ENCODE peak calls at places on chromosomes 5 and 9, in four cellular contexts. E is AG20443, V is AG10803, U is T-cell. F is an unnamed sample.

GRCh38 chr5:40046792-40047191 is 622.0 kb upstream of the DAB2 start:
- DNase-seq in E (no peak), V (peak; percentile 39), U (no peak), F (peak; percentile 80)

GRCh38 chr5:168186289-168187074 is 105.0 kb upstream of the WWC1 start:
- DNase-seq in E (no peak), V (no peak), U (no peak), F (no peak)

GRCh38 chr5:120817044-120817985 is 353.2 kb downstream of the PRR16 start:
- DNase-seq in E (peak; percentile 29), V (peak; percentile 17), U (no peak), F (peak; percentile 66)

GRCh38 chr5:132446621-132447020 is 44.0 kb downstream of the IRF1 start:
- DNase-seq in E (peak; percentile 88), V (peak; percentile 92), U (no peak), F (peak; percentile 76)

GRCh38 chr5:26761040-26761439 is 277.3 kb downstream of the CDH9 start:
- DNase-seq in E (no peak), V (no peak), U (no peak), F (no peak)

GRCh38 chr9:69265891-69266290 is 59.1 kb upstream of the ENTREP1 start:
- DNase-seq in E (no peak), V (no peak), U (no peak), F (peak; percentile 10)

GRCh38 chr9:129245276-129245675 is 67.2 kb upstream of the IER5L start:
- DNase-seq in E (no peak), V (no peak), U (no peak), F (no peak)

GRCh38 chr9:107190031-107190935 is 92.8 kb upstream of the RAD23B start:
- DNase-seq in E (peak; percentile 43), V (peak; percentile 45), U (no peak), F (peak; percentile 80)

GRCh38 chr5:176530983-176531901 is 6.0 kb downstream of the RNF44 start:
- DNase-seq in E (no peak), V (no peak), U (no peak), F (peak; percentile 91)

GRCh38 chr5:31485376-31486207 is 46.3 kb downstream of the DROSHA start:
- DNase-seq in E (no peak), V (no peak), U (no peak), F (no peak)

GRCh38 chr5:142527234-142527633 is 158.7 kb downstream of the FGF1 start:
- DNase-seq in E (no peak), V (no peak), U (no peak), F (no peak)

GRCh38 chr5:147453901-147454814 is 55.7 kb downstream of the DPYSL3 start:
- DNase-seq in E (peak; percentile 95), V (peak; percentile 84), U (peak; percentile 50), F (peak; percentile 79)

GRCh38 chr5:106595864-106596263 is 1074.9 kb downstream of the EFNA5 start:
- DNase-seq in E (no peak), V (no peak), U (no peak), F (no peak)

GRCh38 chr5:164362021-164362420 is 856.6 kb downstream of the MAT2B start:
- DNase-seq in E (no peak), V (no peak), U (no peak), F (no peak)

GRCh38 chr5:27312291-27312690 is 273.9 kb upstream of the CDH9 start:
- DNase-seq in E (no peak), V (no peak), U (no peak), F (no peak)

GRCh38 chr5:40033411-40033810 is 608.6 kb upstream of the DAB2 start:
- DNase-seq in E (no peak), V (no peak), U (peak; percentile 22), F (no peak)

GRCh38 chr5:168600409-168600808 is 21.2 kb upstream of the PANK3 start:
- DNase-seq in E (no peak), V (no peak), U (no peak), F (peak; percentile 34)

GRCh38 chr9:124040935-124041816 is 29.6 kb downstream of the LHX2 start:
- DNase-seq in E (peak; percentile 85), V (no peak), U (peak; percentile 40), F (peak; percentile 38)

GRCh38 chr5:107855171-107855570 is 184.4 kb upstream of the EFNA5 start:
- DNase-seq in E (no peak), V (peak; percentile 53), U (no peak), F (no peak)

GRCh38 chr9:34603610-34604231 is 8.2 kb downstream of the RPP25L start:
- DNase-seq in E (peak; percentile 90), V (peak; percentile 51), U (peak; percentile 79), F (peak; percentile 46)

GRCh38 chr9:95508968-95509850 is 7.6 kb downstream of the PTCH1 start:
- DNase-seq in E (peak; percentile 73), V (peak; percentile 85), U (peak; percentile 54), F (peak; percentile 86)

GRCh38 chr5:53476531-53477480 is 3.6 kb upstream of the FST start:
- DNase-seq in E (no peak), V (no peak), U (no peak), F (no peak)

GRCh38 chr9:88387035-88387732 is 1.1 kb upstream of the SPIN1 start:
- DNase-seq in E (no peak), V (peak; percentile 51), U (no peak), F (no peak)

GRCh38 chr5:14035859-14036440 is 91.5 kb upstream of the DNAH5 start:
- DNase-seq in E (peak; percentile 87), V (peak; percentile 94), U (no peak), F (peak; percentile 98)

GRCh38 chr9:130962418-130963316 is 23.6 kb upstream of the FIBCD1 start:
- DNase-seq in E (peak; percentile 99), V (peak; percentile 95), U (no peak), F (peak; percentile 92)

GRCh38 chr9:6564370-6564769 is 81.2 kb downstream of the GLDC start:
- DNase-seq in E (peak; percentile 37), V (peak; percentile 59), U (no peak), F (peak; percentile 28)

GRCh38 chr5:87769137-87769536 is 356.4 kb upstream of the CCNH start:
- DNase-seq in E (no peak), V (no peak), U (no peak), F (no peak)

GRCh38 chr5:56161446-56161838 is 71.7 kb downstream of the ANKRD55 start:
- DNase-seq in E (no peak), V (no peak), U (no peak), F (no peak)

GRCh38 chr5:124748687-124749594 is 2.5 kb upstream of the ZNF608 start:
- DNase-seq in E (peak; percentile 73), V (peak; percentile 32), U (peak; percentile 10), F (peak; percentile 82)

GRCh38 chr5:179766021-179766725 is 27.6 kb upstream of the LTC4S start:
- DNase-seq in E (peak; percentile 25), V (peak; percentile 38), U (no peak), F (peak; percentile 30)

GRCh38 chr9:114238919-114239879 is 83.7 kb upstream of the ORM1 start:
- DNase-seq in E (no peak), V (peak; percentile 86), U (no peak), F (peak; percentile 92)

GRCh38 chr9:129885018-129885669 is 49.9 kb downstream of the USP20 start:
- DNase-seq in E (peak; percentile 47), V (no peak), U (peak; percentile 41), F (no peak)

GRCh38 chr5:9269024-9269423 is 276.9 kb downstream of the SEMA5A start:
- DNase-seq in E (no peak), V (no peak), U (no peak), F (peak; percentile 38)

GRCh38 chr5:73693573-73694061 is 67.6 kb downstream of the ARHGEF28 start:
- DNase-seq in E (peak; percentile 56), V (peak; percentile 47), U (no peak), F (peak; percentile 41)

GRCh38 chr9:130957451-130958203 is 18.6 kb upstream of the FIBCD1 start:
- DNase-seq in E (no peak), V (no peak), U (no peak), F (no peak)